ENCODE peak calls at places on chromosomes 5 and 9, in nine cellular contexts. G, D, S, H, V, N, L, K and W are unnamed samples.

GRCh38 chr5:96855041-96855872 is 21.0 kb upstream of the ERAP2 start:
- DNase-seq in G (peak; percentile 76), D (no peak), S (no peak), H (peak; percentile 12), V (no peak), N (peak; percentile 96), L (peak; percentile 76), K (peak; percentile 97), W (no peak)

GRCh38 chr9:124557895-124558294 is 50.7 kb upstream of the NR5A1 start:
- DNase-seq in G (no peak), D (no peak), S (no peak), H (no peak), V (no peak), N (no peak), L (no peak), K (no peak), W (no peak)

GRCh38 chr5:91928751-91929521 is 545.8 kb upstream of the ARRDC3 start:
- DNase-seq in G (peak; percentile 23), D (no peak), S (no peak), H (peak; percentile 31), V (no peak), N (peak; percentile 52), L (peak; percentile 32), K (peak; percentile 39), W (peak; percentile 22)

GRCh38 chr5:164672931-164673694 is 1167.7 kb downstream of the MAT2B start:
- DNase-seq in G (no peak), D (no peak), S (no peak), H (peak; percentile 32), V (no peak), N (peak; percentile 44), L (peak; percentile 3), K (peak; percentile 7), W (no peak)

GRCh38 chr9:137269231-137269772 is 8.2 kb upstream of the TOR4A start:
- DNase-seq in G (no peak), D (no peak), S (no peak), H (no peak), V (peak; percentile 70), N (peak; percentile 77), L (no peak), K (no peak), W (peak; percentile 32)

GRCh38 chr5:72032769-72033168 is 74.5 kb upstream of the MAP1B start:
- DNase-seq in G (no peak), D (no peak), S (no peak), H (no peak), V (no peak), N (no peak), L (no peak), K (no peak), W (no peak)

GRCh38 chr5:132279801-132280200 is 14.4 kb upstream of the SLC22A4 start:
- DNase-seq in G (no peak), D (no peak), S (no peak), H (no peak), V (no peak), N (no peak), L (no peak), K (no peak), W (no peak)

GRCh38 chr5:51397996-51398395 is 14.7 kb downstream of the ISL1 start:
- DNase-seq in G (no peak), D (no peak), S (no peak), H (no peak), V (no peak), N (no peak), L (no peak), K (no peak), W (no peak)

GRCh38 chr9:27129221-27129620 is 20.2 kb downstream of the TEK start:
- DNase-seq in G (no peak), D (no peak), S (no peak), H (peak; percentile 24), V (no peak), N (no peak), L (peak; percentile 41), K (no peak), W (no peak)

GRCh38 chr5:31470608-31471007 is 61.3 kb downstream of the DROSHA start:
- DNase-seq in G (peak; percentile 56), D (no peak), S (no peak), H (peak; percentile 69), V (no peak), N (peak; percentile 77), L (peak; percentile 49), K (peak; percentile 75), W (peak; percentile 76)

GRCh38 chr9:130053504-130054427 is at the start of gene GPR107:
- DNase-seq in G (peak; percentile 35), D (peak; percentile 77), S (no peak), H (peak; percentile 59), V (peak; percentile 78), N (peak; percentile 64), L (peak; percentile 77), K (peak; percentile 55), W (peak; percentile 67)

GRCh38 chr5:172361566-172362238 is 78.1 kb upstream of the UBTD2 start:
- DNase-seq in G (peak; percentile 88), D (peak; percentile 81), S (peak; percentile 94), H (peak; percentile 99), V (peak; percentile 91), N (peak; percentile 99), L (peak; percentile 97), K (peak; percentile 100), W (peak; percentile 99)

GRCh38 chr9:16039103-16039987 is 486.5 kb downstream of the CCDC171 start:
- DNase-seq in G (peak; percentile 34), D (peak; percentile 18), S (no peak), H (peak; percentile 42), V (peak; percentile 32), N (peak; percentile 47), L (peak; percentile 32), K (peak; percentile 71), W (no peak)

GRCh38 chr9:130288926-130289705 is 23.6 kb downstream of the HMCN2 start:
- DNase-seq in G (no peak), D (no peak), S (no peak), H (no peak), V (no peak), N (no peak), L (no peak), K (no peak), W (no peak)

GRCh38 chr9:133474853-133475252 is 4.0 kb downstream of the SLC2A6 start:
- DNase-seq in G (no peak), D (no peak), S (no peak), H (no peak), V (no peak), N (no peak), L (no peak), K (no peak), W (no peak)

GRCh38 chr9:121584421-121584820 is 67.0 kb upstream of the DAB2IP start:
- DNase-seq in G (no peak), D (no peak), S (no peak), H (no peak), V (no peak), N (no peak), L (no peak), K (no peak), W (no peak)

GRCh38 chr5:133962801-133963476 is 5.5 kb downstream of the C5orf15 start:
- DNase-seq in G (peak; percentile 91), D (no peak), S (no peak), H (peak; percentile 55), V (no peak), N (peak; percentile 60), L (peak; percentile 55), K (peak; percentile 67), W (peak; percentile 72)

GRCh38 chr5:160657622-160658458 is 194.2 kb downstream of the ATP10B start:
- DNase-seq in G (no peak), D (no peak), S (no peak), H (no peak), V (no peak), N (no peak), L (no peak), K (no peak), W (no peak)

GRCh38 chr9:123338710-123339665 is 17.0 kb upstream of the CRB2 start:
- DNase-seq in G (peak; percentile 30), D (no peak), S (no peak), H (no peak), V (peak; percentile 96), N (no peak), L (peak; percentile 61), K (no peak), W (no peak)

DNA sequence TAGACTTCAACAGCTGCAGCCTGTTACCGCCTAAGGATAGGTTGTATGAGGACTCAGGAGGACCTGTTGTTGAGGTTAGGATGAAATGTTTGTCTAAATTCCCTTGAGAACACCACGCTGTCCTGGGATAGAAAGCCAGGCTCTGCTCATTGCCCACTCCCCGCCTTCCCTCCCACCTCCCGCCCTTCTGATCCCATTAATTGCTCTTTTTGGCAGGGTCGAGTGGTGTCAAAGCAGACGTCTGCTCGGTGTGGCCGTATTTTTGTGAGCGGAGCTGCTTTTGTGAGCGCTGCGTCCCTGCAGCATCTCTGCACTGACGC is 62.3 kb downstream of the SPATA31C2 start:
- DNase-seq in G (no peak), D (peak; percentile 5), S (no peak), H (no peak), V (no peak), N (no peak), L (no peak), K (no peak), W (no peak)
- H3K4me3 ChIP-seq in G (peak overlapping the region; percentile 64), D (peak overlapping the region; percentile 64), S (peak overlapping the region; percentile 47), H (peak overlapping the region; percentile 71), V (no peak overlapping the region), N (peak overlapping the region; percentile 64), L (peak overlapping the region; percentile 59), K (peak overlapping the region; percentile 55), W (peak overlapping the region; percentile 70)

DNA sequence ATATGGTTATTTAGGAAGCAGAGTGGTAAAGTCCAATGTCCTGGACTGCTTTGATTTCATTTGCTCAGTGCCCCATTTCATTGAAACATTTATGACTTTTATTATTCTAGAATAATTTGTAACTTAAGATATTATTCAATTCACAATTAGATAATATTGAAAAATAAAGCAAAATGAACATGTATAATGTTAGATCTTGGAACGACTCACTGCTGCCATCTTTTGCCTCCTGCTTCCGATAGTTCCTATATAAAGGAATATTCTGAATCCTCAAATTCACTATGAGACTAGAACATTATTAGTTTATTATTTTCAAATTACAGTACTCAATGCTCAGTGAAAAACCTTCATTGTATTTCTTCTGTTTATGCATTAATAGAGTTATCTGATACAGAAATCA is 2.2 kb upstream of the CTNND2 start:
- DNase-seq in G (no peak), D (no peak), S (no peak), H (no peak), V (no peak), N (no peak), L (no peak), K (no peak), W (no peak)
- TF ChIP-seq CTCF in G (no peak), D (no peak), S (no peak), H (no peak), V (no peak), N (no peak), L (no peak), K (no peak), W (no peak)

GRCh38 chr5:171226864-171227263 is 82.2 kb upstream of the TLX3 start:
- DNase-seq in G (no peak), D (no peak), S (no peak), H (peak; percentile 9), V (no peak), N (no peak), L (no peak), K (peak; percentile 11), W (no peak)
- H3K4me3 ChIP-seq in G (no peak overlapping the region), D (no peak overlapping the region), S (no peak overlapping the region), H (no peak overlapping the region), V (no peak overlapping the region), N (no peak overlapping the region), L (no peak overlapping the region), K (no peak overlapping the region), W (no peak overlapping the region)

GRCh38 chr5:38433160-38433861 is 123.1 kb downstream of the LIFR start:
- DNase-seq in G (peak; percentile 95), D (no peak), S (no peak), H (peak; percentile 80), V (no peak), N (peak; percentile 94), L (peak; percentile 95), K (peak; percentile 72), W (peak; percentile 94)
- TF ChIP-seq CTCF in G (no peak), D (no peak), S (no peak), H (peak; percentile 42), V (no peak), N (peak; percentile 31), L (no peak), K (peak; percentile 6), W (peak; percentile 21)